ENCODE peak calls at places on chromosomes 13 and 19, in eight cellular contexts. H is astrocyte of the cerebellum; G is uterus; D is cardiac fibroblast; T is NCI-H345; R is mucosa of descending colon; O is stimulated activated CD4-positive, alpha-beta T cell treated with anti-CD3 and anti-CD28 coated beads, Interleukin-1b, Interleukin-23, amount 100 ng/mL, for 24 hours; U is choroid plexus epithelial cell. I is an unnamed sample.

GRCh38 chr19:39558623-39559117 is 18.7 kb upstream of the EID2 start:
- DNase-seq in R (no peak), T (peak), H (no peak), O (no peak), D (no peak), U (no peak), G (no peak), I (no peak)

GRCh38 chr13:59394526-59394925 is 769.2 kb downstream of the DIAPH3 start:
- DNase-seq in H (no peak), R (no peak), U (no peak), O (no peak), G (no peak), T (no peak), D (no peak), I (no peak)

GRCh38 chr19:571127-571974 is 1.0 kb upstream of the BSG start:
- DNase-seq in R (peak), T (peak), G (peak), H (no peak), D (peak), U (peak), O (no peak), I (no peak)

GRCh38 chr19:50427318-50427925 is 5.3 kb upstream of the MYBPC2 start:
- DNase-seq in D (no peak), G (no peak), U (no peak), H (no peak), R (no peak), O (no peak), T (no peak), I (no peak)

GRCh38 chr19:10074153-10074552 is 12.0 kb upstream of the SHFL start:
- DNase-seq in U (peak), O (no peak), D (peak), G (no peak), R (no peak), H (no peak), T (no peak), I (no peak)

GRCh38 chr13:31945202-31945978 is 86.2 kb upstream of the FRY start:
- DNase-seq in H (peak), T (peak), R (peak), O (no peak), D (peak), U (peak), G (peak), I (peak)

GRCh38 chr19:13621413-13621812 is 115.1 kb upstream of the CACNA1A start:
- DNase-seq in O (peak), G (no peak), T (peak), D (peak), U (peak), H (peak), R (no peak), I (no peak)

GRCh38 chr13:67769987-67770341 is 539.8 kb upstream of the PCDH9 start:
- DNase-seq in D (no peak), O (no peak), R (no peak), H (no peak), U (no peak), T (no peak), G (no peak), I (no peak)

GRCh38 chr13:42836930-42837329 is 55.5 kb downstream of the FAM216B start:
- DNase-seq in O (no peak), D (peak), U (peak), H (no peak), R (no peak), T (no peak), G (no peak), I (no peak)

GRCh38 chr19:34960103-34960805 is 3.8 kb downstream of the ZNF792 start:
- DNase-seq in U (peak), G (no peak), D (peak), H (peak), R (no peak), O (no peak), T (no peak), I (no peak)

GRCh38 chr19:18311495-18311894 is 11.4 kb downstream of the LSM4 start:
- DNase-seq in T (no peak), H (no peak), O (no peak), U (no peak), G (no peak), D (no peak), R (peak), I (no peak)

GRCh38 chr19:53982056-53982455 is 9.4 kb upstream of the CACNG6 start:
- DNase-seq in H (no peak), G (no peak), R (no peak), O (no peak), D (no peak), U (no peak), T (no peak), I (no peak)

GRCh38 chr13:73465629-73465974 is 406.8 kb downstream of the KLF5 start:
- DNase-seq in T (no peak), O (no peak), H (no peak), G (no peak), U (no peak), R (no peak), D (peak), I (no peak)

GRCh38 chr19:6076675-6077463 is 33.4 kb downstream of the RFX2 start:
- DNase-seq in U (peak), H (peak), O (no peak), R (no peak), G (no peak), T (no peak), D (peak), I (no peak)

GRCh38 chr13:38395505-38395803 is 45.8 kb downstream of the UFM1 start:
- DNase-seq in R (no peak), T (no peak), H (no peak), G (no peak), O (no peak), U (no peak), D (no peak), I (no peak)

GRCh38 chr13:51942189-51942588 is 69.1 kb downstream of the ATP7B start:
- DNase-seq in H (no peak), D (no peak), O (no peak), R (peak), U (no peak), G (no peak), T (no peak), I (no peak)

GRCh38 chr13:51318876-51319275 is 20.6 kb upstream of the SERPINE3 start:
- DNase-seq in R (no peak), H (no peak), T (no peak), G (no peak), O (no peak), D (no peak), U (no peak), I (no peak)

GRCh38 chr13:87712012-87712411 is 40.8 kb downstream of the SLITRK5 start:
- DNase-seq in R (no peak), G (no peak), O (no peak), T (no peak), D (no peak), H (no peak), U (no peak), I (no peak)